ENCODE peak calls at places on chromosomes 12 and 14, in seven cellular contexts. B is activated gamma-delta T cell treated with anti-CD3 and anti-CD28 coated beads, Interleukin-2, amount 50 U/mL, for 16 hours; S is cerebellar cortex; X is chondrocyte; V is HEK293T; D is stimulated activated CD4-positive, alpha-beta T cell treated with anti-CD3 and anti-CD28 coated beads, TNF-alpha, amount 100 ng/mL, for 24 hours; W is PC-3. O is an unnamed sample.
A peak's percentile ranks its signal among the peaks of the same experiment; 100 is the strongest.

GRCh38 chr12:67792185-67792584 is 143.6 kb downstream of the DYRK2 start:
- DNase-seq in V (no peak), D (no peak), B (no peak), W (no peak), X (no peak), S (no peak), O (no peak)

GRCh38 chr14:53793790-53794560 is 162.7 kb downstream of the BMP4 start:
- DNase-seq in B (no peak), S (peak; percentile 12), W (peak; percentile 55), V (no peak), D (no peak), X (no peak), O (no peak)

GRCh38 chr12:51972849-51973273 is 21.4 kb downstream of the ACVR1B start:
- DNase-seq in W (no peak), B (peak; percentile 47), V (no peak), D (peak; percentile 30), X (no peak), S (no peak), O (peak; percentile 65)

GRCh38 chr12:115313929-115314328 is 630.0 kb upstream of the TBX3 start:
- DNase-seq in B (no peak), D (no peak), V (no peak), W (peak; percentile 97), X (no peak), S (no peak), O (no peak)

GRCh38 chr12:119222222-119222951 is 43.7 kb downstream of the HSPB8 start:
- DNase-seq in S (no peak), D (no peak), B (no peak), V (no peak), W (no peak), X (no peak), O (no peak)

GRCh38 chr14:72514660-72515025 is 379.3 kb downstream of the DPF3 start:
- DNase-seq in D (no peak), X (no peak), B (no peak), S (no peak), V (no peak), W (no peak), O (no peak)

GRCh38 chr12:54612216-54612750 is 22.4 kb downstream of the LACRT start:
- DNase-seq in D (no peak), X (no peak), S (peak; percentile 55), V (no peak), W (no peak), B (no peak), O (no peak)

GRCh38 chr14:40340708-40341107 is 908.5 kb upstream of the FBXO33 start:
- DNase-seq in X (no peak), V (no peak), S (no peak), B (no peak), D (no peak), W (no peak), O (no peak)

GRCh38 chr12:94262228-94263010 is 114.0 kb downstream of the PLXNC1 start:
- DNase-seq in S (peak; percentile 43), V (no peak), W (peak; percentile 62), X (no peak), D (peak; percentile 57), B (peak; percentile 63), O (peak; percentile 67)

GRCh38 chr12:50344775-50345174 is 51.6 kb downstream of the FAM186A start:
- DNase-seq in X (no peak), V (no peak), B (no peak), W (no peak), D (no peak), S (no peak), O (no peak)

GRCh38 chr12:107992870-107993451 is 136.1 kb upstream of the WSCD2 start:
- DNase-seq in D (no peak), V (peak; percentile 62), B (no peak), X (no peak), S (peak; percentile 38), W (peak; percentile 66), O (peak; percentile 10)

GRCh38 chr14:33475623-33476022 is 475.3 kb downstream of the EGLN3 start:
- DNase-seq in X (no peak), V (peak; percentile 49), D (no peak), W (peak; percentile 77), S (peak; percentile 14), B (no peak), O (peak; percentile 11)

GRCh38 chr12:97745406-97746101 is 282.9 kb downstream of the RMST start:
- DNase-seq in W (no peak), D (no peak), S (no peak), V (no peak), B (no peak), X (no peak), O (no peak)

O was measured in erythroblast.